ENCODE peak calls at places on chromosomes 5 and 9, in seven cellular contexts. One of them, this sample, is unnamed.

GRCh38 chr5:115599502-115599901 is 2.8 kb downstream of the TICAM2 start:
- DNase-seq in cerebellar nuclear complex: no peak
- DNase-seq in amygdala: no peak
- DNase-seq in A673: peak; percentile 6
- DNase-seq in NCI-H2171 treated with DMSO at 0.1 percent for 48 hours: no peak
- DNase-seq in lower leg skin: no peak
- DNase-seq in activated effector memory CD4-positive, alpha-beta T cell treated with Interleukin-2 at 50 U/mL for 16 hours: no peak
- DNase-seq in this sample: peak; percentile 62

GRCh38 chr5:172598251-172599203 is 42.5 kb upstream of the NEURL1B start:
- DNase-seq in NCI-H2171 treated with DMSO at 0.1 percent for 48 hours: no peak
- DNase-seq in lower leg skin: no peak
- DNase-seq in cerebellar nuclear complex: no peak
- DNase-seq in activated effector memory CD4-positive, alpha-beta T cell treated with Interleukin-2 at 50 U/mL for 16 hours: no peak
- DNase-seq in amygdala: no peak
- DNase-seq in A673: no peak
- DNase-seq in this sample: no peak

GRCh38 chr5:32276173-32276853 is 36.4 kb downstream of the MTMR12 start:
- DNase-seq in lower leg skin: no peak
- DNase-seq in NCI-H2171 treated with DMSO at 0.1 percent for 48 hours: no peak
- DNase-seq in A673: no peak
- DNase-seq in cerebellar nuclear complex: no peak
- DNase-seq in activated effector memory CD4-positive, alpha-beta T cell treated with Interleukin-2 at 50 U/mL for 16 hours: no peak
- DNase-seq in amygdala: no peak
- DNase-seq in this sample: no peak

GRCh38 chr9:37471942-37472679 is 6.9 kb upstream of the ZBTB5 start:
- DNase-seq in activated effector memory CD4-positive, alpha-beta T cell treated with Interleukin-2 at 50 U/mL for 16 hours: no peak
- DNase-seq in cerebellar nuclear complex: no peak
- DNase-seq in A673: peak; percentile 92
- DNase-seq in amygdala: no peak
- DNase-seq in NCI-H2171 treated with DMSO at 0.1 percent for 48 hours: no peak
- DNase-seq in lower leg skin: no peak
- DNase-seq in this sample: peak; percentile 94

GRCh38 chr9:108662935-108663334 is 192.9 kb downstream of the ACTL7B start:
- DNase-seq in amygdala: no peak
- DNase-seq in lower leg skin: peak; percentile 25
- DNase-seq in NCI-H2171 treated with DMSO at 0.1 percent for 48 hours: no peak
- DNase-seq in cerebellar nuclear complex: no peak
- DNase-seq in activated effector memory CD4-positive, alpha-beta T cell treated with Interleukin-2 at 50 U/mL for 16 hours: no peak
- DNase-seq in A673: no peak
- DNase-seq in this sample: no peak

GRCh38 chr9:35856882-35857281 is 13.3 kb downstream of the OR13J1 start:
- DNase-seq in amygdala: no peak
- DNase-seq in activated effector memory CD4-positive, alpha-beta T cell treated with Interleukin-2 at 50 U/mL for 16 hours: no peak
- DNase-seq in lower leg skin: no peak
- DNase-seq in cerebellar nuclear complex: no peak
- DNase-seq in NCI-H2171 treated with DMSO at 0.1 percent for 48 hours: no peak
- DNase-seq in A673: no peak
- DNase-seq in this sample: no peak

GRCh38 chr5:151222054-151222768 is 1.7 kb downstream of the CCDC69 start:
- DNase-seq in lower leg skin: no peak
- DNase-seq in amygdala: no peak
- DNase-seq in cerebellar nuclear complex: no peak
- DNase-seq in activated effector memory CD4-positive, alpha-beta T cell treated with Interleukin-2 at 50 U/mL for 16 hours: no peak
- DNase-seq in NCI-H2171 treated with DMSO at 0.1 percent for 48 hours: no peak
- DNase-seq in A673: no peak
- DNase-seq in this sample: no peak

GRCh38 chr9:137058651-137059234 is 4.9 kb upstream of the ENTPD2 start:
- DNase-seq in lower leg skin: no peak
- DNase-seq in cerebellar nuclear complex: no peak
- DNase-seq in A673: no peak
- DNase-seq in amygdala: no peak
- DNase-seq in activated effector memory CD4-positive, alpha-beta T cell treated with Interleukin-2 at 50 U/mL for 16 hours: no peak
- DNase-seq in NCI-H2171 treated with DMSO at 0.1 percent for 48 hours: peak; percentile 94
- DNase-seq in this sample: no peak

GRCh38 chr5:64108674-64109073 is 57.0 kb upstream of the RNF180 start:
- DNase-seq in cerebellar nuclear complex: no peak
- DNase-seq in activated effector memory CD4-positive, alpha-beta T cell treated with Interleukin-2 at 50 U/mL for 16 hours: no peak
- DNase-seq in amygdala: no peak
- DNase-seq in NCI-H2171 treated with DMSO at 0.1 percent for 48 hours: no peak
- DNase-seq in A673: no peak
- DNase-seq in lower leg skin: no peak
- DNase-seq in this sample: no peak

GRCh38 chr5:36734422-36734821 is 128.0 kb downstream of the SLC1A3 start:
- DNase-seq in activated effector memory CD4-positive, alpha-beta T cell treated with Interleukin-2 at 50 U/mL for 16 hours: no peak
- DNase-seq in cerebellar nuclear complex: no peak
- DNase-seq in amygdala: no peak
- DNase-seq in lower leg skin: no peak
- DNase-seq in NCI-H2171 treated with DMSO at 0.1 percent for 48 hours: peak; percentile 10
- DNase-seq in A673: peak; percentile 36
- DNase-seq in this sample: peak; percentile 31